ENCODE peak calls at places on chromosomes 4 and X, in four cellular contexts. K is colonic mucosa, D is uterus, B is prostate gland. U is an unnamed sample.

GRCh38 chr4:90120815-90121214 is 6.4 kb upstream of the CCSER1 start:
- DNase-seq in K (no peak), B (no peak), D (no peak), U (no peak)

GRCh38 chrX:94871640-94872039 is 1197.6 kb downstream of the FAM133A start:
- DNase-seq in B (no peak), K (no peak), D (no peak), U (no peak)

GRCh38 chrX:80879143-80879542 is 69.5 kb upstream of the BRWD3 start:
- DNase-seq in D (no peak), K (no peak), B (peak), U (no peak)

GRCh38 chr4:101205878-101206277 is 141.4 kb downstream of the PPP3CA start:
- DNase-seq in D (no peak), B (no peak), K (no peak), U (no peak)

GRCh38 chr4:98510757-98511517 is 147.5 kb downstream of the TSPAN5 start:
- DNase-seq in K (no peak), B (no peak), D (no peak), U (peak)

GRCh38 chr4:151822331-151822730 is 61.5 kb upstream of the GATB start:
- DNase-seq in K (no peak), B (no peak), D (no peak), U (no peak)

GRCh38 chr4:6674500-6675149 is 19.1 kb upstream of the S100P start:
- DNase-seq in K (peak), B (peak), D (no peak), U (no peak)

GRCh38 chr4:38574559-38575333 is 89.3 kb upstream of the KLF3 start:
- DNase-seq in K (peak), D (no peak), B (no peak), U (no peak)

GRCh38 chr4:54872246-54872645 is 214.5 kb downstream of the KIT start:
- DNase-seq in D (no peak), K (no peak), B (no peak), U (no peak)

GRCh38 chr4:179671609-179672008 is 2229.4 kb upstream of the AGA start:
- DNase-seq in B (no peak), D (no peak), K (no peak), U (no peak)

GRCh38 chrX:136086521-136086920 is 60.8 kb upstream of the FHL1 start:
- DNase-seq in B (no peak), K (no peak), D (no peak), U (no peak)

GRCh38 chrX:74383611-74384010 is 37.7 kb upstream of the SLC16A2 start:
- DNase-seq in B (peak), K (peak), D (peak), U (no peak)

GRCh38 chr4:154119317-154119716 is 330.4 kb upstream of the SFRP2 start:
- DNase-seq in D (no peak), K (no peak), B (no peak), U (no peak)

GRCh38 chr4:123235431-123235830 is 161.2 kb upstream of the SPRY1 start:
- DNase-seq in K (no peak), D (no peak), B (no peak), U (no peak)

GRCh38 chrX:109270580-109271484 is 211.1 kb downstream of the GUCY2F start:
- DNase-seq in K (no peak), D (no peak), B (peak), U (no peak)

GRCh38 chr4:164768516-164768915 is 14.6 kb downstream of the SMIM31 start:
- DNase-seq in D (no peak), K (no peak), B (no peak), U (no peak)

GRCh38 chrX:135520022-135520552 is 373 bp upstream of the INTS6L start:
- DNase-seq in D (no peak), B (no peak), K (no peak), U (peak)

GRCh38 chr4:186765138-186765537 is 41.5 kb upstream of the FAT1 start:
- DNase-seq in K (peak), D (no peak), B (no peak), U (no peak)

GRCh38 chr4:37837446-37837845 is 11.0 kb downstream of the PGM2 start:
- DNase-seq in D (no peak), B (no peak), K (no peak), U (no peak)

GRCh38 chr4:1171306-1172227 is 816 bp downstream of the SPON2 start:
- DNase-seq in D (no peak), K (peak), B (no peak), U (no peak)
- H3K27ac ChIP-seq in D (peak), K (no peak), B (peak), U (peak)

DNA sequence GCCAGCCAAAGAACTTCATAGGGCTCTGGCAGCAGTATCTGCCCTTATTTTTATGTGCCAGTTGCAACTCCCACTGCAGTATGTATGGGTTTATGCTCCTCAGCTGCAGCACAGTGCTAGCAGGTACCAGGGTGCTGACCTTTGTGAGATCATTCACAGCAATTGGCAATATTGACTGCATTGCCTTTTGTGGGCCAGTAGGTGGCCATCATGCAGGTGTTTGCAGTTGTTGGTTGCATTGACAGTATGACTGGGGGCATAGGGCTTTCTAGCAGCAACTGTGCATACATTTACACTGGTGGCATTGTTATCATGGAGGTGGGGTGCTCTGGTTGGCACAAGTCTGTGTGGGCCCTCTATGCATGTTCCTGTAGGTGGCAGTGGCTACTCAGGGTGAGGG is 42.5 kb downstream of the FAAH2 start:
- DNase-seq in D (no peak), B (no peak), K (no peak), U (no peak)
- TF ChIP-seq CTCF in D (no peak), B (no peak), K (no peak), U (no peak)

DNA sequence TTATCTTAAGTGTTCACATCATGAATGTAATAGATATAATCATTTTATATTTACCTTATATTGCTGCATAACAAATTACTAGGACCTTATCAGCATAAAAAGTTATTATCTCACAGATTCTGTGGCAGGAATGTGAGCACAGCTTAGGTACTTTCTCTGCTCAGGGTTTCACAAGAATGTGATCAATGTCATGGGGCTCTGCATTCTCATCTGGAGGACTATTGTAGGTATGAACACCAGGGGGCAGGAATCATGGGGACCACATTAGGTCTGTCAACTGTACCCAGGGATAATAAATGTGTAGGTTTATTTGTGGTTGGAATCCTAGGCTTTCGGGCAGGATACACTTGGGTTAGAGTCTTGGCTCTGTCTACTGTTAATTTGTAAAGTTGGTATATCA is 519.2 kb downstream of the ARAP2 start:
- DNase-seq in D (no peak), K (no peak), B (no peak), U (no peak)
- H3K4me3 ChIP-seq in D (no peak), K (no peak), B (no peak), U (no peak)

GRCh38 chr4:24747234-24747975 is 48.0 kb upstream of the SOD3 start:
- DNase-seq in K (no peak), B (no peak), D (no peak), U (no peak)
- H3K27ac ChIP-seq in K (no peak), B (no peak), D (no peak), U (no peak)